ENCODE peak calls at places on chromosomes 6 and 20, in five cellular contexts. One of them, this sample, is unnamed. For H3K27me3, the result is how much of the 10 kb centered on the place peaks cover.

GRCh38 chr6:20802596-20802995 is 268.3 kb downstream of the CDKAL1 start:
- DNase-seq in Panc1: no peak
- DNase-seq in HepG2: no peak
- DNase-seq in HCT116: no peak
- DNase-seq in SK-N-SH: no peak
- DNase-seq in this sample: no peak

GRCh38 chr6:21653902-21654301 is 60.4 kb downstream of the SOX4 start:
- DNase-seq in Panc1: no peak
- DNase-seq in HepG2: no peak
- DNase-seq in HCT116: no peak
- DNase-seq in SK-N-SH: no peak
- DNase-seq in this sample: no peak

GRCh38 chr6:150078788-150079187 is 9.9 kb upstream of the ULBP3 start:
- DNase-seq in Panc1: no peak
- DNase-seq in HepG2: no peak
- DNase-seq in HCT116: no peak
- DNase-seq in SK-N-SH: no peak
- DNase-seq in this sample: no peak

GRCh38 chr20:32534661-32535240 is 50.4 kb downstream of the NOL4L start:
- DNase-seq in Panc1: no peak
- DNase-seq in HepG2: no peak
- DNase-seq in HCT116: no peak
- DNase-seq in SK-N-SH: no peak
- DNase-seq in this sample: no peak

GRCh38 chr6:21357262-21357661 is 236.3 kb upstream of the SOX4 start:
- DNase-seq in Panc1: no peak
- DNase-seq in HepG2: no peak
- DNase-seq in HCT116: no peak
- DNase-seq in SK-N-SH: no peak
- DNase-seq in this sample: no peak

GRCh38 chr20:35952480-35953410 is 1.6 kb downstream of the SCAND1 start:
- DNase-seq in Panc1: no peak
- DNase-seq in HepG2: peak
- DNase-seq in HCT116: no peak
- DNase-seq in SK-N-SH: no peak
- DNase-seq in this sample: peak

GRCh38 chr6:26428206-26428605 is 12.1 kb upstream of the BTN3A3 start:
- DNase-seq in Panc1: no peak
- DNase-seq in HepG2: no peak
- DNase-seq in HCT116: no peak
- DNase-seq in SK-N-SH: no peak
- DNase-seq in this sample: no peak

GRCh38 chr20:38057351-38057972 is 23.9 kb downstream of the RPRD1B start:
- DNase-seq in Panc1: peak
- DNase-seq in HepG2: peak
- DNase-seq in HCT116: peak
- DNase-seq in SK-N-SH: peak
- DNase-seq in this sample: peak

GRCh38 chr6:157036245-157036681 is 259.1 kb downstream of the ARID1B start:
- DNase-seq in Panc1: no peak
- DNase-seq in HepG2: no peak
- DNase-seq in HCT116: no peak
- DNase-seq in SK-N-SH: no peak
- DNase-seq in this sample: no peak

GRCh38 chr6:119348308-119349040 is 1.1 kb downstream of the MAN1A1 start:
- DNase-seq in Panc1: no peak
- DNase-seq in HepG2: peak
- DNase-seq in HCT116: no peak
- DNase-seq in SK-N-SH: peak
- DNase-seq in this sample: no peak

GRCh38 chr6:158560787-158561246 is 926 bp downstream of the TMEM181 start:
- DNase-seq in Panc1: no peak
- DNase-seq in HepG2: no peak
- DNase-seq in HCT116: no peak
- DNase-seq in SK-N-SH: peak
- DNase-seq in this sample: peak

GRCh38 chr20:31570735-31571617 is 34.1 kb upstream of the ID1 start:
- DNase-seq in Panc1: no peak
- DNase-seq in HepG2: peak
- DNase-seq in HCT116: no peak
- DNase-seq in SK-N-SH: peak
- DNase-seq in this sample: no peak

GRCh38 chr6:92196320-92196719 is 1223.0 kb downstream of the EPHA7 start:
- DNase-seq in Panc1: no peak
- DNase-seq in HepG2: no peak
- DNase-seq in HCT116: no peak
- DNase-seq in SK-N-SH: peak
- DNase-seq in this sample: no peak

GRCh38 chr6:28478518-28478917 is 35.2 kb upstream of the ZSCAN23 start:
- DNase-seq in Panc1: no peak
- DNase-seq in HepG2: no peak
- DNase-seq in HCT116: no peak
- DNase-seq in SK-N-SH: no peak
- DNase-seq in this sample: no peak

GRCh38 chr6:16639689-16640480 is 121.4 kb downstream of the ATXN1 start:
- DNase-seq in Panc1: peak
- DNase-seq in HepG2: no peak
- DNase-seq in HCT116: no peak
- DNase-seq in SK-N-SH: no peak
- DNase-seq in this sample: no peak

GRCh38 chr20:41367956-41368355 is 1.3 kb upstream of the EMILIN3 start:
- DNase-seq in Panc1: no peak
- DNase-seq in HepG2: no peak
- DNase-seq in HCT116: no peak
- DNase-seq in SK-N-SH: no peak
- DNase-seq in this sample: no peak

GRCh38 chr6:111992851-111993250 is 61.1 kb upstream of the CCN6 start:
- DNase-seq in Panc1: no peak
- DNase-seq in HepG2: no peak
- DNase-seq in HCT116: no peak
- DNase-seq in SK-N-SH: no peak
- DNase-seq in this sample: no peak

GRCh38 chr6:75856902-75857301 is 107.9 kb downstream of the MYO6 start:
- DNase-seq in Panc1: no peak
- DNase-seq in HepG2: no peak
- DNase-seq in HCT116: no peak
- DNase-seq in SK-N-SH: no peak
- DNase-seq in this sample: no peak

GRCh38 chr6:1190361-1190760 is 121.5 kb upstream of the FOXQ1 start:
- DNase-seq in Panc1: peak
- DNase-seq in HepG2: peak
- DNase-seq in HCT116: no peak
- DNase-seq in SK-N-SH: no peak
- DNase-seq in this sample: no peak

GRCh38 chr6:105489213-105489525 is 86.3 kb upstream of the PREP start:
- DNase-seq in Panc1: no peak
- DNase-seq in HepG2: no peak
- DNase-seq in HCT116: no peak
- DNase-seq in SK-N-SH: no peak
- DNase-seq in this sample: no peak

GRCh38 chr6:69796081-69796626 is 656 bp downstream of the LMBRD1 start:
- DNase-seq in Panc1: no peak
- DNase-seq in HepG2: peak
- DNase-seq in HCT116: peak
- DNase-seq in SK-N-SH: no peak
- DNase-seq in this sample: no peak

GRCh38 chr6:89547286-89547685 is 91.3 kb downstream of the LYRM2 start:
- DNase-seq in Panc1: no peak
- DNase-seq in HepG2: no peak
- DNase-seq in HCT116: no peak
- DNase-seq in SK-N-SH: no peak
- DNase-seq in this sample: no peak

GRCh38 chr20:1415667-1416468 is 23.0 kb upstream of the FKBP1A start:
- DNase-seq in Panc1: peak
- DNase-seq in HepG2: peak
- DNase-seq in HCT116: peak
- DNase-seq in SK-N-SH: no peak
- DNase-seq in this sample: no peak

GRCh38 chr6:16001158-16001557 is 127.7 kb upstream of the MYLIP start:
- DNase-seq in Panc1: no peak
- DNase-seq in HepG2: no peak
- DNase-seq in HCT116: no peak
- DNase-seq in SK-N-SH: no peak
- DNase-seq in this sample: no peak

GRCh38 chr20:21234816-21235215 is 68.3 kb upstream of the XRN2 start:
- DNase-seq in Panc1: no peak
- DNase-seq in HepG2: no peak
- DNase-seq in HCT116: no peak
- DNase-seq in SK-N-SH: no peak
- DNase-seq in this sample: no peak
- TF ChIP-seq REST in Panc1: no peak
- TF ChIP-seq REST in HepG2: no peak
- TF ChIP-seq REST in HCT116: no peak
- TF ChIP-seq REST in SK-N-SH: no peak
- TF ChIP-seq REST in this sample: no peak

DNA sequence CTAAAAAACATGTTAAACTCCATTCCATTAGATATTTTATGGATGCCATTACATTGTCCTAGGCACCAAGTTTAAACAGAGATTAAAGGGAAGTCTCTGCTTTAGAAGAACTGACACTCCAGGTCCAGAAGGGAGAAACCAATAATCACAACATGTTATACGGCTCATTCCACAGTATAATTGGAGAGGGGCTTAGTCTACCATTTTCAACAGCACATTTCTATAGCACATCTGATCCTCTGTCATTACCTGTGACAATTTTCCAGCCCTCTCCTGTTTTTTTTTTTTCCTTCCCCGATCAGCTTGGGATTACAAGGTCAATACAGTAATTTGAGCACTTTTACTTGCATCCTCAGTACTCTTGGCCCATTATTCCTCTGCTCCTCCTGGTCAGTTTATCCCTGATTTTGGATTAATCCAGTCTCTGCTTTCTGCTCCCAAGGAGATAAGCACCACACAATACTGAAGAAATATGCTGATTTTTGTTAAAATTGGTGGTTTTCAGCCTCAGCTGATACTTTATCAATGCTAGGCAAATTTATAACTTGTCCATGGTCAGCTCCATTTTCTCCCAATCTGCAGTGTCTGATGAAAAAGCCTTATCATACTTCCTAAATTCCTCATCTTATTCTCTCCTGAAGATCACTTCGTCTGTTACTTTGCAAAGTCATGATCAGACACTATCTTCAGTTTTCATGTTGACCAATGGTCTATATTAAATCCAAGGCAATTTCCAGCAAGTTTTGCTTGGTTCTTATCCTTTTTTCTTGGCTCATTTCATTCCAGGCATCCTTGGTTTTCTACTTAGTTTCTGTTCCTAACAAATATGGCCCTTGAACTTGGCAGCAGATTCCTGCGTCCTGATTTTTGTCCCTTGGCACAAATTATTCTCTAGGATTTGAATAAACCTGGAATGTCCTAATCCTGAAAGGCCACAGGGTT is 30.8 kb upstream of the SYNCRIP start:
- DNase-seq in Panc1: no peak
- DNase-seq in HepG2: no peak
- DNase-seq in HCT116: no peak
- DNase-seq in SK-N-SH: no peak
- DNase-seq in this sample: no peak
- TF ChIP-seq POLR2AphosphoS5 in Panc1: peak
- TF ChIP-seq POLR2AphosphoS5 in HepG2: no peak
- TF ChIP-seq POLR2AphosphoS5 in HCT116: peak
- TF ChIP-seq POLR2AphosphoS5 in SK-N-SH: peak
- TF ChIP-seq POLR2AphosphoS5 in this sample: peak

GRCh38 chr20:47809161-47809560 is 23.9 kb upstream of the SULF2 start:
- DNase-seq in Panc1: no peak
- DNase-seq in HepG2: no peak
- DNase-seq in HCT116: no peak
- DNase-seq in SK-N-SH: no peak
- DNase-seq in this sample: no peak
- H3K27me3 ChIP-seq in Panc1: under half
- H3K27me3 ChIP-seq in HepG2: half or more
- H3K27me3 ChIP-seq in HCT116: under half
- H3K27me3 ChIP-seq in SK-N-SH: under half
- H3K27me3 ChIP-seq in this sample: under half

GRCh38 chr20:54545959-54546358 is 70.6 kb downstream of the DOK5 start:
- DNase-seq in Panc1: no peak
- DNase-seq in HepG2: no peak
- DNase-seq in HCT116: no peak
- DNase-seq in SK-N-SH: no peak
- DNase-seq in this sample: no peak
- TF ChIP-seq REST in Panc1: no peak
- TF ChIP-seq REST in HepG2: no peak
- TF ChIP-seq REST in HCT116: no peak
- TF ChIP-seq REST in SK-N-SH: no peak
- TF ChIP-seq REST in this sample: no peak

GRCh38 chr20:20710847-20711315 is 1.6 kb downstream of the RALGAPA2 start:
- DNase-seq in Panc1: no peak
- DNase-seq in HepG2: peak
- DNase-seq in HCT116: no peak
- DNase-seq in SK-N-SH: no peak
- DNase-seq in this sample: peak
- TF ChIP-seq POLR2AphosphoS5 in Panc1: no peak
- TF ChIP-seq POLR2AphosphoS5 in HepG2: no peak
- TF ChIP-seq POLR2AphosphoS5 in HCT116: no peak
- TF ChIP-seq POLR2AphosphoS5 in SK-N-SH: no peak
- TF ChIP-seq POLR2AphosphoS5 in this sample: peak

DNA sequence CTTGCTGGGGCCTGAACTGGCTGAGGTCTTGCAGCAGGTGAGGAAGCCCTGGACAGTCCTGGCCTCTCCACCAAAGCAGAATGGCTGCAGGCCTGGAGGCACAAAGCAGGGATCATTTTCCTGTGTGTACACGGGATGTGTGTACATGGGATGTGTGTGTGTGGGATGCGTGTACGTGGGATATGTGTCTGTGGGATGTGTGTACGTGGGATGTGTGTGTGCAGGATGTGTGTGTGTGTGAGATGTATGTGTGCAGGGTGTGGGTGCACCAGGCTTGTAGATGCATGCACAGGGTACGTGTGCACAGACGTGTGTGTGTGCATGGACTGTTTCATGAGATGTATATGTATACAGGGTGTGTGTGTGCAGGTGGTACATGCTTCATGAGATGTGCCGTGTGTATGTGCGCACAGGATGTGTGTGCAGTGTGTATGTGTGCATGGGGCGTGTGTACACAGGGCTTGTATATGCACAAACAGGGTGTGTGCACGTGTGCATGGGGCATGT is 7.9 kb upstream of the CHRNA4 start:
- DNase-seq in Panc1: no peak
- DNase-seq in HepG2: no peak
- DNase-seq in HCT116: no peak
- DNase-seq in SK-N-SH: no peak
- DNase-seq in this sample: no peak
- H3K27me3 ChIP-seq in Panc1: under half
- H3K27me3 ChIP-seq in HepG2: half or more
- H3K27me3 ChIP-seq in HCT116: under half
- H3K27me3 ChIP-seq in SK-N-SH: under half
- H3K27me3 ChIP-seq in this sample: under half

This sample was measured in HL-60.